ENCODE peak calls at places on chromosome 2, in six cellular contexts. V is stomach; M is foreskin fibroblast; N is AG04450; I is CD8-positive, alpha-beta T cell; B is heart right ventricle. Q is an unnamed sample.

GRCh38 chr2:7785700-7786099 is 868.5 kb downstream of the RNF144A start:
- DNase-seq in V (no peak), M (no peak), N (no peak), I (no peak), B (no peak), Q (no peak)

GRCh38 chr2:201975434-201975833 is 58.2 kb upstream of the FZD7 start:
- DNase-seq in V (no peak), M (no peak), N (no peak), I (no peak), B (no peak), Q (no peak)

GRCh38 chr2:20507166-20507692 is 60.4 kb downstream of the RHOB start:
- DNase-seq in V (no peak), M (no peak), N (no peak), I (no peak), B (no peak), Q (no peak)

GRCh38 chr2:8534729-8535397 is 147.0 kb upstream of the ID2 start:
- DNase-seq in V (peak), M (no peak), N (no peak), I (no peak), B (peak), Q (no peak)

GRCh38 chr2:184199274-184199673 is 399.1 kb upstream of the ZNF804A start:
- DNase-seq in V (no peak), M (no peak), N (no peak), I (no peak), B (no peak), Q (no peak)

GRCh38 chr2:67313536-67313935 is 83.6 kb upstream of the ETAA1 start:
- DNase-seq in V (no peak), M (no peak), N (no peak), I (no peak), B (no peak), Q (no peak)

GRCh38 chr2:169073972-169074751 is 4.8 kb downstream of the DHRS9 start:
- DNase-seq in V (no peak), M (no peak), N (no peak), I (no peak), B (no peak), Q (peak)

GRCh38 chr2:164009801-164010337 is 274.1 kb upstream of the FIGN start:
- DNase-seq in V (no peak), M (no peak), N (no peak), I (no peak), B (no peak), Q (no peak)

GRCh38 chr2:200498316-200498715 is 11.6 kb downstream of the KCTD18 start:
- DNase-seq in V (no peak), M (no peak), N (no peak), I (no peak), B (no peak), Q (no peak)

GRCh38 chr2:126656311-126657145 is 570 bp downstream of the GYPC start:
- DNase-seq in V (no peak), M (peak), N (no peak), I (peak), B (peak), Q (no peak)

GRCh38 chr2:18247282-18248110 is 313.0 kb downstream of the RDH14 start:
- DNase-seq in V (no peak), M (no peak), N (no peak), I (no peak), B (no peak), Q (no peak)

GRCh38 chr2:145811467-145812162 is 1291.7 kb upstream of the ZEB2 start:
- DNase-seq in V (no peak), M (no peak), N (no peak), I (no peak), B (no peak), Q (no peak)

GRCh38 chr2:238308177-238308576 is 12.1 kb upstream of the TRAF3IP1 start:
- DNase-seq in V (no peak), M (no peak), N (no peak), I (no peak), B (no peak), Q (no peak)
- TF ChIP-seq CTCF in V (no peak), M (peak), N (peak), I (no peak), B (no peak), Q (peak)

DNA sequence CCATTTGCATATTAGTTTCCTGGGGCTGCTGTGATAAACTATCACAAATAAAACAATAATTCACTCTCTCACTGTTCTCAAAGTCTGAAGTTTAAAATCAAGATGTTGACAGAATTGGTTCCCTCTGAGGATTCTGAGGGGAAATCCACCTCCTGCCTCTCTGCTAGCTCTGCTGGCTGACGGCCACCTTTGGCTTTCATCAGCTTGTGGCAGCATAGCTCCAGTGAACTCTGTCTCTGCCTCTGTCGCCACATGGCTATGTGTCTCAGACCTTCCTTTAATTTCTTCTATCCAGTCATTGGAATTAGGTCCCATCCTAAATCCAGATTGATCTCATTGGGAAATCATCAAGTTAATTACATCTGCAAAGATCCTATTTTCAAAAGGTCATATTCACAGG is 38.9 kb upstream of the TRIM43 start:
- DNase-seq in V (peak), M (peak), N (no peak), I (no peak), B (peak), Q (no peak)
- H3K4me3 ChIP-seq in V (no peak), M (no peak), N (no peak), I (no peak), B (no peak), Q (no peak)

DNA sequence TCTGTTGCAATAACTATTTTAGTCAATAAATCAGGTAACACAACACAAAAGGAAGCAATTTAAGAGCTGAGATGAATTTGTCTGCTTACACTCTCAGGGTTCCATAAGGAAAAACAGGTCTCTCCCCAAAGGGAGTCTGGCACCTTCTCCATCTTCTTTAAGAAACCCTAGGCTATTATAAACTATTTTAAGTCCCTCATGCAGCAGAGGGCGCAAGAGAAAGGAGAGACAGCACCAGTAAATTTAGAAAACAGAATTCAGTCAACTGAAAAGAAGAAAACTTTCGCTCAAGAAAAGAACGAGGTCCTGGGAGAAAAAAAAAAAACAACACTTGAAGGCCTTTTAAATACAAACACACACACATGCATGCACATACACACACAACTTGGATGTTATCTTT is 19.1 kb downstream of the SULT1C4 start:
- DNase-seq in V (no peak), M (no peak), N (no peak), I (no peak), B (no peak), Q (no peak)
- TF ChIP-seq CTCF in V (no peak), M (peak), N (peak), I (no peak), B (no peak), Q (peak)

DNA sequence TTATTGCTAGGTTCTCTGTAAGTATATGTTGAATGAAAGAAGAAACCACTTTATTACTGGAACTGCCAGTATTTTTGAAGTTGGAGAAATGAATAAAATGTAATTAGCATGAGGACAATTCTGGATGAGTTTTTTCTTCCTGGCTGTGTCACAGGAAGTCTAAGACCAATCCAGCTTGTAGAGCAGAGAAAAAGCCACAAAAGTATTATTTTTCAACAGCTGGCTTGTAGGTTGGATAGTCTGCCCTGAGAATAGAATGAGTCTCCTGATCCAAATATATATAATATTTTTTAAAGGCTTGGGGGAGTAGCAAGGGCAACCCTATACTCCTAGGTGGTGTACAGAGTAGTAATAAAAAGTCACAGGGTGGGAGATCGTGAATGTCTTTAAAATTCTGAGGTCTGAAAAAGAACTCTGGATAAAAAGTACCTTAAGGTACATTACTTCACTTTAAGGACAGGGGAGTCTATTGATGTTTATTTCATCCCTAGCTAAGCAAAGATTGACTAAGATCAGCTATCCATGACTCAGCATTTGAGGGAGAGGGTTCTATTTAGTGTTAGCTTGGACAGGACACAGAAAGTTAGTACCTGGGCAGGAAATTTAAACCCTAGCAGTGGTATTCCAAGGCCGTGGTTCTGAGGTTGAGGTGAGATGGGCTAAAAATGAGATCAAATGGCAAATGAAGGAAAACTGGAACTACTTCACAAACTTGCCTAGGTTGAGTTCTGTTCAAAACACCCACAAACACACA is 31.7 kb downstream of the SLC40A1 start:
- DNase-seq in V (no peak), M (no peak), N (no peak), I (no peak), B (no peak), Q (no peak)
- H3K4me3 ChIP-seq in V (no peak), M (no peak), N (no peak), I (no peak), B (no peak), Q (no peak)

DNA sequence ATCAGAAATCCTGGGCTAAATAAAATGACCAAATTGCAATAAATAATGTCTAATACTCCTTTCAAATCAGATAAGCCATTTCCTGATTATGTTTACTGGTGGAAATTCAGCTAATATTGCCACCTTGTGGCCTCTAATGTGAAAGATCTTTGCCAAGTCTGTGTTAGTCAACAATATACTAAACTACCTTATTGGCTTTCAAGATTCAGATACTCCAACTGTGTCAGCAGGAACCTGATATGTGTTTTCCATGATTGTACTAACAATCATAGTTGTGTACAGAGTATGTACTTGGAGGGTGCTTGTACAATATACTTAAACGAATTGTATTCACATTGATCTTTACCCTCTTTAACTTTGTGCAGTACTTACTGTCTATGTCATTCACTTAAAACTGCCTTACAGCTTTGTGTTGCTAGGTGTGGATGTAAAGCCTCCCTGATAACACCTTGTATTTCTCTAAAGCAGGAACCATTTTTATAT is 75.4 kb upstream of the C2orf15 start:
- DNase-seq in V (no peak), M (peak), N (peak), I (no peak), B (no peak), Q (no peak)
- TF ChIP-seq CTCF in V (no peak), M (peak), N (peak), I (no peak), B (no peak), Q (peak)

Q was measured in kidney epithelial cell.